ENCODE peak calls at places on chromosomes 3 and 15, in eight cellular contexts. One of them, this sample, is unnamed.

GRCh38 chr15:101318810-101319200 is 23.8 kb upstream of the SNRPA1 start:
- DNase-seq in MM.1S: no peak
- DNase-seq in neural progenitor cell: peak; percentile 72
- DNase-seq in mammary epithelial cell: no peak
- DNase-seq in thyroid gland: no peak
- DNase-seq in tibial artery: no peak
- DNase-seq in IMR-90: no peak
- DNase-seq in neuronal stem cell: no peak
- DNase-seq in this sample: no peak

GRCh38 chr3:130310109-130310508 is 35.4 kb upstream of the COL6A5 start:
- DNase-seq in MM.1S: no peak
- DNase-seq in neural progenitor cell: no peak
- DNase-seq in mammary epithelial cell: no peak
- DNase-seq in thyroid gland: no peak
- DNase-seq in tibial artery: no peak
- DNase-seq in IMR-90: no peak
- DNase-seq in neuronal stem cell: no peak
- DNase-seq in this sample: no peak

GRCh38 chr3:174495928-174496327 is 363.2 kb upstream of the NAALADL2 start:
- DNase-seq in MM.1S: no peak
- DNase-seq in neural progenitor cell: no peak
- DNase-seq in mammary epithelial cell: no peak
- DNase-seq in thyroid gland: no peak
- DNase-seq in tibial artery: no peak
- DNase-seq in IMR-90: peak; percentile 17
- DNase-seq in neuronal stem cell: no peak
- DNase-seq in this sample: no peak

GRCh38 chr3:106534206-106534605 is 665.4 kb upstream of the CBLB start:
- DNase-seq in MM.1S: no peak
- DNase-seq in neural progenitor cell: no peak
- DNase-seq in mammary epithelial cell: peak; percentile 60
- DNase-seq in thyroid gland: no peak
- DNase-seq in tibial artery: no peak
- DNase-seq in IMR-90: peak; percentile 35
- DNase-seq in neuronal stem cell: no peak
- DNase-seq in this sample: no peak

GRCh38 chr3:21795152-21795837 is 44.3 kb upstream of the ZNF385D start:
- DNase-seq in MM.1S: no peak
- DNase-seq in neural progenitor cell: no peak
- DNase-seq in mammary epithelial cell: no peak
- DNase-seq in thyroid gland: no peak
- DNase-seq in tibial artery: peak; percentile 30
- DNase-seq in IMR-90: no peak
- DNase-seq in neuronal stem cell: no peak
- DNase-seq in this sample: no peak

GRCh38 chr3:156750874-156751245 is 75.3 kb upstream of the LEKR1 start:
- DNase-seq in MM.1S: no peak
- DNase-seq in neural progenitor cell: peak; percentile 27
- DNase-seq in mammary epithelial cell: peak; percentile 38
- DNase-seq in thyroid gland: no peak
- DNase-seq in tibial artery: no peak
- DNase-seq in IMR-90: peak; percentile 60
- DNase-seq in neuronal stem cell: no peak
- DNase-seq in this sample: no peak

GRCh38 chr3:197398301-197398878 is 100.0 kb upstream of the DLG1 start:
- DNase-seq in MM.1S: no peak
- DNase-seq in neural progenitor cell: no peak
- DNase-seq in mammary epithelial cell: no peak
- DNase-seq in thyroid gland: no peak
- DNase-seq in tibial artery: no peak
- DNase-seq in IMR-90: no peak
- DNase-seq in neuronal stem cell: no peak
- DNase-seq in this sample: no peak

GRCh38 chr15:23436421-23436820 is 10.6 kb downstream of the GOLGA6L2 start:
- DNase-seq in MM.1S: peak; percentile 21
- DNase-seq in neural progenitor cell: no peak
- DNase-seq in mammary epithelial cell: no peak
- DNase-seq in thyroid gland: no peak
- DNase-seq in tibial artery: no peak
- DNase-seq in IMR-90: no peak
- DNase-seq in neuronal stem cell: no peak
- DNase-seq in this sample: no peak

GRCh38 chr3:159191454-159191853 is 389.6 kb downstream of the MFSD1 start:
- DNase-seq in MM.1S: no peak
- DNase-seq in neural progenitor cell: no peak
- DNase-seq in mammary epithelial cell: peak; percentile 74
- DNase-seq in thyroid gland: no peak
- DNase-seq in tibial artery: no peak
- DNase-seq in IMR-90: no peak
- DNase-seq in neuronal stem cell: no peak
- DNase-seq in this sample: no peak

GRCh38 chr3:105944281-105944680 is 75.5 kb upstream of the CBLB start:
- DNase-seq in MM.1S: no peak
- DNase-seq in neural progenitor cell: no peak
- DNase-seq in mammary epithelial cell: peak; percentile 44
- DNase-seq in thyroid gland: no peak
- DNase-seq in tibial artery: no peak
- DNase-seq in IMR-90: peak; percentile 58
- DNase-seq in neuronal stem cell: no peak
- DNase-seq in this sample: no peak

GRCh38 chr3:86624192-86624591 is 366.8 kb downstream of the VGLL3 start:
- DNase-seq in MM.1S: no peak
- DNase-seq in neural progenitor cell: no peak
- DNase-seq in mammary epithelial cell: no peak
- DNase-seq in thyroid gland: no peak
- DNase-seq in tibial artery: no peak
- DNase-seq in IMR-90: no peak
- DNase-seq in neuronal stem cell: no peak
- DNase-seq in this sample: no peak

GRCh38 chr15:32849769-32850668 is 132.2 kb downstream of the GREM1 start:
- DNase-seq in MM.1S: peak; percentile 65
- DNase-seq in neural progenitor cell: no peak
- DNase-seq in mammary epithelial cell: peak; percentile 91
- DNase-seq in thyroid gland: no peak
- DNase-seq in tibial artery: no peak
- DNase-seq in IMR-90: peak; percentile 98
- DNase-seq in neuronal stem cell: no peak
- DNase-seq in this sample: no peak

GRCh38 chr3:14852058-14852599 is 33.4 kb downstream of the FGD5 start:
- DNase-seq in MM.1S: no peak
- DNase-seq in neural progenitor cell: no peak
- DNase-seq in mammary epithelial cell: no peak
- DNase-seq in thyroid gland: no peak
- DNase-seq in tibial artery: no peak
- DNase-seq in IMR-90: no peak
- DNase-seq in neuronal stem cell: no peak
- DNase-seq in this sample: no peak

GRCh38 chr3:33940149-33940548 is 141.7 kb downstream of the PDCD6IP start:
- DNase-seq in MM.1S: no peak
- DNase-seq in neural progenitor cell: no peak
- DNase-seq in mammary epithelial cell: peak; percentile 68
- DNase-seq in thyroid gland: no peak
- DNase-seq in tibial artery: no peak
- DNase-seq in IMR-90: peak; percentile 25
- DNase-seq in neuronal stem cell: no peak
- DNase-seq in this sample: no peak

GRCh38 chr3:77042892-77043291 is 3.0 kb downstream of the ROBO2 start:
- DNase-seq in MM.1S: no peak
- DNase-seq in neural progenitor cell: peak; percentile 26
- DNase-seq in mammary epithelial cell: no peak
- DNase-seq in thyroid gland: no peak
- DNase-seq in tibial artery: no peak
- DNase-seq in IMR-90: no peak
- DNase-seq in neuronal stem cell: no peak
- DNase-seq in this sample: no peak

GRCh38 chr15:67290319-67290718 is 35.7 kb downstream of the IQCH start:
- DNase-seq in MM.1S: no peak
- DNase-seq in neural progenitor cell: no peak
- DNase-seq in mammary epithelial cell: peak; percentile 37
- DNase-seq in thyroid gland: no peak
- DNase-seq in tibial artery: no peak
- DNase-seq in IMR-90: no peak
- DNase-seq in neuronal stem cell: no peak
- DNase-seq in this sample: no peak

GRCh38 chr15:92629975-92630626 is 25.5 kb downstream of the FAM174B start:
- DNase-seq in MM.1S: no peak
- DNase-seq in neural progenitor cell: no peak
- DNase-seq in mammary epithelial cell: no peak
- DNase-seq in thyroid gland: no peak
- DNase-seq in tibial artery: no peak
- DNase-seq in IMR-90: no peak
- DNase-seq in neuronal stem cell: no peak
- DNase-seq in this sample: no peak

GRCh38 chr3:40173291-40173710 is 136.2 kb upstream of the EIF1B start:
- DNase-seq in MM.1S: no peak
- DNase-seq in neural progenitor cell: no peak
- DNase-seq in mammary epithelial cell: no peak
- DNase-seq in thyroid gland: no peak
- DNase-seq in tibial artery: no peak
- DNase-seq in IMR-90: no peak
- DNase-seq in neuronal stem cell: no peak
- DNase-seq in this sample: no peak

GRCh38 chr3:187098925-187099512 is 40.3 kb downstream of the RPL39L start:
- DNase-seq in MM.1S: no peak
- DNase-seq in neural progenitor cell: no peak
- DNase-seq in mammary epithelial cell: no peak
- DNase-seq in thyroid gland: no peak
- DNase-seq in tibial artery: no peak
- DNase-seq in IMR-90: peak; percentile 33
- DNase-seq in neuronal stem cell: no peak
- DNase-seq in this sample: no peak

GRCh38 chr15:66934315-66934930 is 131.0 kb upstream of the SMAD3 start:
- DNase-seq in MM.1S: no peak
- DNase-seq in neural progenitor cell: no peak
- DNase-seq in mammary epithelial cell: no peak
- DNase-seq in thyroid gland: no peak
- DNase-seq in tibial artery: peak; percentile 12
- DNase-seq in IMR-90: no peak
- DNase-seq in neuronal stem cell: no peak
- DNase-seq in this sample: no peak

GRCh38 chr3:7288133-7288532 is 427.2 kb downstream of the GRM7 start:
- DNase-seq in MM.1S: no peak
- DNase-seq in neural progenitor cell: no peak
- DNase-seq in mammary epithelial cell: no peak
- DNase-seq in thyroid gland: no peak
- DNase-seq in tibial artery: no peak
- DNase-seq in IMR-90: no peak
- DNase-seq in neuronal stem cell: no peak
- DNase-seq in this sample: no peak

GRCh38 chr3:15645246-15645645 is 43.7 kb downstream of the BTD start:
- DNase-seq in MM.1S: no peak
- DNase-seq in neural progenitor cell: no peak
- DNase-seq in mammary epithelial cell: no peak
- DNase-seq in thyroid gland: no peak
- DNase-seq in tibial artery: no peak
- DNase-seq in IMR-90: no peak
- DNase-seq in neuronal stem cell: no peak
- DNase-seq in this sample: no peak

GRCh38 chr3:143731776-143732175 is 116.5 kb downstream of the SLC9A9 start:
- DNase-seq in MM.1S: no peak
- DNase-seq in neural progenitor cell: no peak
- DNase-seq in mammary epithelial cell: no peak
- DNase-seq in thyroid gland: peak; percentile 2
- DNase-seq in tibial artery: no peak
- DNase-seq in IMR-90: peak; percentile 0
- DNase-seq in neuronal stem cell: no peak
- DNase-seq in this sample: no peak

GRCh38 chr3:170584585-170585007 is 1.3 kb downstream of the SLC7A14 start:
- DNase-seq in MM.1S: peak; percentile 69
- DNase-seq in neural progenitor cell: peak; percentile 94
- DNase-seq in mammary epithelial cell: peak; percentile 44
- DNase-seq in thyroid gland: peak; percentile 56
- DNase-seq in tibial artery: peak; percentile 41
- DNase-seq in IMR-90: peak; percentile 68
- DNase-seq in neuronal stem cell: peak; percentile 87
- DNase-seq in this sample: no peak
- H3K4me3 ChIP-seq in MM.1S: no peak overlapping the region
- H3K4me3 ChIP-seq in neural progenitor cell: peak overlapping the region; percentile 60
- H3K4me3 ChIP-seq in mammary epithelial cell: no peak overlapping the region
- H3K4me3 ChIP-seq in thyroid gland: no peak overlapping the region
- H3K4me3 ChIP-seq in tibial artery: no peak overlapping the region
- H3K4me3 ChIP-seq in IMR-90: no peak overlapping the region
- H3K4me3 ChIP-seq in neuronal stem cell: no peak overlapping the region
- H3K4me3 ChIP-seq in this sample: peak overlapping the region; percentile 50

DNA sequence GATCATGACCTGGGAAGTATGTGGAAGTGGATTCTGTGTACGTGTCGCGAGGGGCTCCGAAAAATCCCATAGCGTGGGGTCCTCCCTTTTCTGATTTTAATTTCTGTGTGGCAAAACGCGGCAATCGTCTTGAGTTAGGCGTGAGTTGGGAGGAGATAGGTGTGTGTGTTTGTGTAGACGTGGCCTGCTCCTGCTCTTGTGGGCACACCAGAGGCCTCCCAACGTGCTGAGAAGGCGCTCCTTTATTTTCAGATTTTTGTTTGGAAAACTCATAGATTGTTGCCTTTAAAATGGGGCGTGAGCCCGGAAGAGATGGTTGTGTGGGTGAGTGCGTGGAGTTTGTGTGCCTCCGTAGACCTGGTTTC is 1.3 kb downstream of the TRIM71 start:
- DNase-seq in MM.1S: no peak
- DNase-seq in neural progenitor cell: no peak
- DNase-seq in mammary epithelial cell: no peak
- DNase-seq in thyroid gland: no peak
- DNase-seq in tibial artery: no peak
- DNase-seq in IMR-90: no peak
- DNase-seq in neuronal stem cell: no peak
- DNase-seq in this sample: no peak
- H3K27me3 ChIP-seq in MM.1S: no peaks in the 10 kb centered on the region
- H3K27me3 ChIP-seq in neural progenitor cell: no peaks in the 10 kb centered on the region
- H3K27me3 ChIP-seq in mammary epithelial cell: peaks cover 68% of the 10 kb centered on the region
- H3K27me3 ChIP-seq in thyroid gland: peaks cover 7% of the 10 kb centered on the region
- H3K27me3 ChIP-seq in tibial artery: no peaks in the 10 kb centered on the region
- H3K27me3 ChIP-seq in IMR-90: peaks cover 79% of the 10 kb centered on the region
- H3K27me3 ChIP-seq in neuronal stem cell: no peaks in the 10 kb centered on the region
- H3K27me3 ChIP-seq in this sample: peaks cover 26% of the 10 kb centered on the region

GRCh38 chr15:34436956-34437442 is 609 bp downstream of the GOLGA8A start:
- DNase-seq in MM.1S: peak; percentile 65
- DNase-seq in neural progenitor cell: peak; percentile 82
- DNase-seq in mammary epithelial cell: peak; percentile 26
- DNase-seq in thyroid gland: peak; percentile 62
- DNase-seq in tibial artery: no peak
- DNase-seq in IMR-90: peak; percentile 4
- DNase-seq in neuronal stem cell: peak; percentile 35
- DNase-seq in this sample: no peak
- H3K4me3 ChIP-seq in MM.1S: peak overlapping the region; percentile 84
- H3K4me3 ChIP-seq in neural progenitor cell: peak overlapping the region; percentile 86
- H3K4me3 ChIP-seq in mammary epithelial cell: peak overlapping the region; percentile 83
- H3K4me3 ChIP-seq in thyroid gland: peak overlapping the region; percentile 18
- H3K4me3 ChIP-seq in tibial artery: peak overlapping the region; percentile 82
- H3K4me3 ChIP-seq in IMR-90: peak overlapping the region; percentile 52
- H3K4me3 ChIP-seq in neuronal stem cell: peak overlapping the region; percentile 80
- H3K4me3 ChIP-seq in this sample: peak overlapping the region; percentile 87

GRCh38 chr15:55615445-55615844 is 27.3 kb upstream of the PYGO1 start:
- DNase-seq in MM.1S: no peak
- DNase-seq in neural progenitor cell: no peak
- DNase-seq in mammary epithelial cell: no peak
- DNase-seq in thyroid gland: no peak
- DNase-seq in tibial artery: no peak
- DNase-seq in IMR-90: no peak
- DNase-seq in neuronal stem cell: no peak
- DNase-seq in this sample: no peak
- H3K27me3 ChIP-seq in MM.1S: no peaks in the 10 kb centered on the region
- H3K27me3 ChIP-seq in neural progenitor cell: no peaks in the 10 kb centered on the region
- H3K27me3 ChIP-seq in mammary epithelial cell: peaks cover 13% of the 10 kb centered on the region
- H3K27me3 ChIP-seq in thyroid gland: no peaks in the 10 kb centered on the region
- H3K27me3 ChIP-seq in tibial artery: no peaks in the 10 kb centered on the region
- H3K27me3 ChIP-seq in IMR-90: no peaks in the 10 kb centered on the region
- H3K27me3 ChIP-seq in neuronal stem cell: no peaks in the 10 kb centered on the region
- H3K27me3 ChIP-seq in this sample: no peaks in the 10 kb centered on the region

GRCh38 chr3:119294402-119294888 is 262 bp downstream of the ARHGAP31 start:
- DNase-seq in MM.1S: peak; percentile 71
- DNase-seq in neural progenitor cell: peak; percentile 51
- DNase-seq in mammary epithelial cell: no peak
- DNase-seq in thyroid gland: peak; percentile 61
- DNase-seq in tibial artery: peak; percentile 64
- DNase-seq in IMR-90: no peak
- DNase-seq in neuronal stem cell: no peak
- DNase-seq in this sample: no peak
- H3K4me3 ChIP-seq in MM.1S: peak overlapping the region; percentile 83
- H3K4me3 ChIP-seq in neural progenitor cell: peak overlapping the region; percentile 70
- H3K4me3 ChIP-seq in mammary epithelial cell: peak overlapping the region; percentile 69
- H3K4me3 ChIP-seq in thyroid gland: peak overlapping the region; percentile 31
- H3K4me3 ChIP-seq in tibial artery: peak overlapping the region; percentile 85
- H3K4me3 ChIP-seq in IMR-90: peak overlapping the region; percentile 94
- H3K4me3 ChIP-seq in neuronal stem cell: peak overlapping the region; percentile 78
- H3K4me3 ChIP-seq in this sample: peak overlapping the region; percentile 91